ENCODE peak calls at places on chromosome 12, in seven cellular contexts. One of them, this sample, is unnamed.

GRCh38 chr12:40921563-40922163 is 229.4 kb downstream of the CNTN1 start:
- DNase-seq in H4: peak; percentile 11
- DNase-seq in T-helper 1 cell: no peak
- DNase-seq in NCI-H774: no peak
- DNase-seq in neuronal stem cell: no peak
- DNase-seq in left cardiac atrium: no peak
- DNase-seq in activated CD4-positive, alpha-beta T cell treated with anti-CD3 and anti-CD28 coated beads, Interleukin-2, amount 50 U/mL, for 48 hours: no peak
- DNase-seq in this sample: no peak

GRCh38 chr12:93502802-93503623 is 35.7 kb downstream of the MRPL42 start:
- DNase-seq in H4: no peak
- DNase-seq in T-helper 1 cell: no peak
- DNase-seq in NCI-H774: peak; percentile 38
- DNase-seq in neuronal stem cell: peak; percentile 21
- DNase-seq in left cardiac atrium: no peak
- DNase-seq in activated CD4-positive, alpha-beta T cell treated with anti-CD3 and anti-CD28 coated beads, Interleukin-2, amount 50 U/mL, for 48 hours: peak; percentile 64
- DNase-seq in this sample: peak; percentile 28

GRCh38 chr12:20557076-20557475 is 138.1 kb upstream of the SLCO1C1 start:
- DNase-seq in H4: no peak
- DNase-seq in T-helper 1 cell: no peak
- DNase-seq in NCI-H774: no peak
- DNase-seq in neuronal stem cell: no peak
- DNase-seq in left cardiac atrium: no peak
- DNase-seq in activated CD4-positive, alpha-beta T cell treated with anti-CD3 and anti-CD28 coated beads, Interleukin-2, amount 50 U/mL, for 48 hours: no peak
- DNase-seq in this sample: no peak

GRCh38 chr12:45615268-45615667 is 114.2 kb upstream of the ARID2 start:
- DNase-seq in H4: peak; percentile 71
- DNase-seq in T-helper 1 cell: no peak
- DNase-seq in NCI-H774: peak; percentile 71
- DNase-seq in neuronal stem cell: no peak
- DNase-seq in left cardiac atrium: no peak
- DNase-seq in activated CD4-positive, alpha-beta T cell treated with anti-CD3 and anti-CD28 coated beads, Interleukin-2, amount 50 U/mL, for 48 hours: no peak
- DNase-seq in this sample: no peak

GRCh38 chr12:120760349-120761245 is 35.0 kb downstream of the ACADS start:
- DNase-seq in H4: no peak
- DNase-seq in T-helper 1 cell: no peak
- DNase-seq in NCI-H774: no peak
- DNase-seq in neuronal stem cell: no peak
- DNase-seq in left cardiac atrium: no peak
- DNase-seq in activated CD4-positive, alpha-beta T cell treated with anti-CD3 and anti-CD28 coated beads, Interleukin-2, amount 50 U/mL, for 48 hours: peak; percentile 34
- DNase-seq in this sample: no peak

GRCh38 chr12:78035913-78036658 is 205.4 kb downstream of the NAV3 start:
- DNase-seq in H4: no peak
- DNase-seq in T-helper 1 cell: no peak
- DNase-seq in NCI-H774: peak; percentile 81
- DNase-seq in neuronal stem cell: no peak
- DNase-seq in left cardiac atrium: no peak
- DNase-seq in activated CD4-positive, alpha-beta T cell treated with anti-CD3 and anti-CD28 coated beads, Interleukin-2, amount 50 U/mL, for 48 hours: no peak
- DNase-seq in this sample: no peak

GRCh38 chr12:98320026-98320425 is 195.4 kb upstream of the TMPO start:
- DNase-seq in H4: peak; percentile 42
- DNase-seq in T-helper 1 cell: no peak
- DNase-seq in NCI-H774: no peak
- DNase-seq in neuronal stem cell: no peak
- DNase-seq in left cardiac atrium: no peak
- DNase-seq in activated CD4-positive, alpha-beta T cell treated with anti-CD3 and anti-CD28 coated beads, Interleukin-2, amount 50 U/mL, for 48 hours: no peak
- DNase-seq in this sample: no peak

GRCh38 chr12:112164326-112164660 is 38.9 kb downstream of the TRAFD1 start:
- DNase-seq in H4: no peak
- DNase-seq in T-helper 1 cell: no peak
- DNase-seq in NCI-H774: no peak
- DNase-seq in neuronal stem cell: no peak
- DNase-seq in left cardiac atrium: no peak
- DNase-seq in activated CD4-positive, alpha-beta T cell treated with anti-CD3 and anti-CD28 coated beads, Interleukin-2, amount 50 U/mL, for 48 hours: no peak
- DNase-seq in this sample: no peak

GRCh38 chr12:53994268-53994690 is 5.7 kb upstream of the HOXC9 start:
- DNase-seq in H4: no peak
- DNase-seq in T-helper 1 cell: no peak
- DNase-seq in NCI-H774: peak; percentile 49
- DNase-seq in neuronal stem cell: no peak
- DNase-seq in left cardiac atrium: no peak
- DNase-seq in activated CD4-positive, alpha-beta T cell treated with anti-CD3 and anti-CD28 coated beads, Interleukin-2, amount 50 U/mL, for 48 hours: no peak
- DNase-seq in this sample: no peak

GRCh38 chr12:115922952-115923564 is 354.4 kb downstream of the MED13L start:
- DNase-seq in H4: no peak
- DNase-seq in T-helper 1 cell: no peak
- DNase-seq in NCI-H774: no peak
- DNase-seq in neuronal stem cell: no peak
- DNase-seq in left cardiac atrium: no peak
- DNase-seq in activated CD4-positive, alpha-beta T cell treated with anti-CD3 and anti-CD28 coated beads, Interleukin-2, amount 50 U/mL, for 48 hours: no peak
- DNase-seq in this sample: no peak

GRCh38 chr12:7375145-7375543 is 68.8 kb downstream of the CD163L1 start:
- DNase-seq in H4: no peak
- DNase-seq in T-helper 1 cell: no peak
- DNase-seq in NCI-H774: no peak
- DNase-seq in neuronal stem cell: no peak
- DNase-seq in left cardiac atrium: no peak
- DNase-seq in activated CD4-positive, alpha-beta T cell treated with anti-CD3 and anti-CD28 coated beads, Interleukin-2, amount 50 U/mL, for 48 hours: no peak
- DNase-seq in this sample: no peak

GRCh38 chr12:6538420-6539275 is 4.3 kb downstream of the GAPDH start:
- DNase-seq in H4: peak; percentile 77
- DNase-seq in T-helper 1 cell: no peak
- DNase-seq in NCI-H774: no peak
- DNase-seq in neuronal stem cell: no peak
- DNase-seq in left cardiac atrium: no peak
- DNase-seq in activated CD4-positive, alpha-beta T cell treated with anti-CD3 and anti-CD28 coated beads, Interleukin-2, amount 50 U/mL, for 48 hours: peak; percentile 67
- DNase-seq in this sample: peak; percentile 28

GRCh38 chr12:49868952-49869815 is 26.3 kb upstream of the BCDIN3D start:
- DNase-seq in H4: peak; percentile 98
- DNase-seq in T-helper 1 cell: no peak
- DNase-seq in NCI-H774: peak; percentile 17
- DNase-seq in neuronal stem cell: no peak
- DNase-seq in left cardiac atrium: peak; percentile 93
- DNase-seq in activated CD4-positive, alpha-beta T cell treated with anti-CD3 and anti-CD28 coated beads, Interleukin-2, amount 50 U/mL, for 48 hours: no peak
- DNase-seq in this sample: no peak

GRCh38 chr12:10331642-10332239 is 24.1 kb downstream of the KLRD1 start:
- DNase-seq in H4: peak; percentile 76
- DNase-seq in T-helper 1 cell: no peak
- DNase-seq in NCI-H774: peak; percentile 20
- DNase-seq in neuronal stem cell: peak; percentile 39
- DNase-seq in left cardiac atrium: no peak
- DNase-seq in activated CD4-positive, alpha-beta T cell treated with anti-CD3 and anti-CD28 coated beads, Interleukin-2, amount 50 U/mL, for 48 hours: no peak
- DNase-seq in this sample: no peak

This sample was measured in activated naive CD8-positive, alpha-beta T cell treated with anti-CD3 and anti-CD28 coated beads for 36 hours.